ENCODE peak calls at places on chromosomes 6 and 20, in nine cellular contexts. V, L, A, Z, P, R, B, S and D are unnamed samples.

GRCh38 chr20:33578510-33578909 is 83.6 kb upstream of the C20orf144 start:
- DNase-seq in A (no peak), L (no peak), P (no peak), Z (no peak), R (no peak), S (peak), B (no peak), V (no peak), D (no peak)

GRCh38 chr6:21137708-21138358 is 455.7 kb upstream of the SOX4 start:
- DNase-seq in V (no peak), B (no peak), S (peak), L (no peak), Z (no peak), R (no peak), P (no peak), A (no peak), D (no peak)

GRCh38 chr6:40523505-40524172 is 63.5 kb downstream of the LRFN2 start:
- DNase-seq in A (no peak), Z (no peak), L (no peak), P (no peak), R (no peak), V (no peak), B (no peak), S (no peak), D (no peak)

GRCh38 chr6:135703621-135704020 is 147.9 kb upstream of the PDE7B start:
- DNase-seq in R (no peak), Z (no peak), S (peak), A (no peak), P (no peak), B (no peak), L (no peak), V (no peak), D (peak)

GRCh38 chr6:44653761-44654218 is 266.3 kb downstream of the CDC5L start:
- DNase-seq in P (no peak), L (no peak), B (no peak), R (no peak), S (no peak), V (no peak), A (no peak), Z (no peak), D (no peak)

GRCh38 chr6:128929869-128930268 is 46.9 kb downstream of the LAMA2 start:
- DNase-seq in L (no peak), Z (no peak), B (no peak), P (no peak), V (no peak), S (no peak), A (no peak), R (no peak), D (no peak)

GRCh38 chr20:11453430-11453829 is 464.3 kb upstream of the BTBD3 start:
- DNase-seq in V (no peak), P (no peak), L (no peak), R (no peak), B (no peak), Z (no peak), S (peak), A (no peak), D (no peak)

GRCh38 chr20:5714261-5715041 is 35.8 kb upstream of the SHLD1 start:
- DNase-seq in B (no peak), S (peak), R (peak), A (no peak), P (peak), L (peak), Z (peak), V (peak), D (peak)

GRCh38 chr6:26222587-26222986 is 135.4 kb downstream of the HFE start:
- DNase-seq in L (peak), Z (no peak), P (no peak), V (no peak), R (no peak), A (no peak), S (no peak), B (no peak), D (peak)

GRCh38 chr6:48916523-48917050 is 546.5 kb downstream of the MMUT start:
- DNase-seq in R (no peak), B (no peak), P (no peak), L (no peak), S (no peak), Z (peak), A (no peak), V (no peak), D (no peak)

GRCh38 chr6:136438445-136438844 is 111.8 kb downstream of the MAP7 start:
- DNase-seq in A (no peak), R (no peak), S (no peak), P (no peak), B (no peak), Z (no peak), L (no peak), V (no peak), D (no peak)

GRCh38 chr20:53691060-53691810 is 97.6 kb upstream of the ZNF217 start:
- DNase-seq in V (no peak), L (no peak), B (no peak), S (no peak), P (no peak), R (no peak), A (no peak), Z (no peak), D (no peak)

GRCh38 chr6:14406616-14407343 is 289.2 kb downstream of the CD83 start:
- DNase-seq in R (no peak), Z (no peak), S (no peak), P (no peak), V (peak), A (no peak), L (no peak), B (no peak), D (no peak)

GRCh38 chr6:35411066-35411465 is 41.1 kb upstream of the FANCE start:
- DNase-seq in Z (no peak), A (no peak), S (no peak), B (no peak), L (peak), R (no peak), P (no peak), V (no peak), D (peak)

GRCh38 chr6:100549406-100550167 is 84.9 kb upstream of the SIM1 start:
- DNase-seq in A (no peak), P (no peak), S (peak), B (no peak), V (no peak), Z (no peak), R (no peak), L (no peak), D (no peak)

GRCh38 chr20:17849111-17849900 is 119.3 kb downstream of the SNX5 start:
- DNase-seq in S (no peak), P (no peak), V (no peak), B (no peak), L (no peak), A (no peak), Z (no peak), R (no peak), D (no peak)

GRCh38 chr6:57207141-57207540 is 15.0 kb downstream of the RAB23 start:
- DNase-seq in P (no peak), L (no peak), B (no peak), Z (no peak), S (peak), R (no peak), A (peak), V (no peak), D (no peak)

GRCh38 chr20:325889-326644 is 715 bp downstream of the SOX12 start:
- DNase-seq in Z (peak), A (no peak), R (peak), S (peak), P (peak), B (peak), L (peak), V (peak), D (peak)

GRCh38 chr6:56536536-56536935 is 106.2 kb downstream of the DST start:
- DNase-seq in L (no peak), Z (no peak), A (no peak), V (no peak), B (no peak), P (no peak), S (no peak), R (no peak), D (no peak)

GRCh38 chr6:34182751-34183531 is 37.1 kb upstream of the GRM4 start:
- DNase-seq in S (no peak), B (no peak), Z (no peak), V (no peak), L (peak), R (no peak), P (peak), A (no peak), D (peak)

GRCh38 chr6:26233608-26234420 is 131.2 kb upstream of the BTN3A2 start:
- DNase-seq in L (peak), R (no peak), A (no peak), B (no peak), P (peak), S (peak), Z (no peak), V (peak), D (peak)

GRCh38 chr6:168419569-168419968 is 21.4 kb upstream of the SMOC2 start:
- DNase-seq in L (no peak), A (no peak), S (no peak), R (no peak), Z (no peak), P (no peak), B (no peak), V (no peak), D (no peak)

GRCh38 chr6:161319231-161319630 is 45.4 kb upstream of the AGPAT4 start:
- DNase-seq in L (no peak), A (no peak), B (no peak), Z (no peak), P (no peak), S (no peak), R (no peak), V (no peak), D (no peak)

GRCh38 chr20:11676618-11677289 is 240.9 kb upstream of the BTBD3 start:
- DNase-seq in R (peak), P (peak), V (peak), L (peak), A (no peak), B (peak), S (peak), Z (peak), D (peak)

GRCh38 chr6:18317850-18318249 is 53.5 kb upstream of the DEK start:
- DNase-seq in V (no peak), R (no peak), P (no peak), L (no peak), B (no peak), Z (no peak), S (no peak), A (no peak), D (no peak)

GRCh38 chr6:159421586-159421985 is 252.4 kb downstream of the FNDC1 start:
- DNase-seq in R (no peak), B (no peak), Z (no peak), S (no peak), L (no peak), A (no peak), V (no peak), P (no peak), D (no peak)

GRCh38 chr6:131787079-131787478 is 20.7 kb upstream of the ENPP1 start:
- DNase-seq in R (no peak), S (no peak), A (no peak), B (no peak), L (no peak), Z (peak), P (no peak), V (no peak), D (no peak)

GRCh38 chr6:105409734-105410133 is 6.9 kb upstream of the PREP start:
- DNase-seq in V (no peak), R (no peak), P (no peak), B (no peak), L (no peak), S (no peak), Z (no peak), A (no peak), D (no peak)

GRCh38 chr20:24735263-24735662 is 213.8 kb upstream of the CST7 start:
- DNase-seq in S (peak), Z (no peak), A (no peak), V (no peak), R (no peak), P (no peak), L (no peak), B (no peak), D (no peak)

GRCh38 chr6:6712258-6712978 is 123.9 kb downstream of the LY86 start:
- DNase-seq in Z (peak), R (no peak), A (peak), L (no peak), P (peak), V (no peak), B (peak), S (peak), D (no peak)

GRCh38 chr6:13766201-13766634 is 48.1 kb downstream of the MCUR1 start:
- DNase-seq in V (no peak), L (no peak), R (no peak), S (peak), A (no peak), P (peak), B (no peak), Z (no peak), D (no peak)

GRCh38 chr6:56890066-56890465 is 64.8 kb upstream of the BEND6 start:
- DNase-seq in B (no peak), P (no peak), S (no peak), Z (no peak), R (no peak), V (no peak), L (no peak), A (no peak), D (no peak)

GRCh38 chr6:105794870-105795269 is 291.3 kb upstream of the PRDM1 start:
- DNase-seq in P (no peak), Z (no peak), B (no peak), A (no peak), V (no peak), L (peak), R (no peak), S (no peak), D (no peak)

GRCh38 chr6:155946860-155947259 is 491.2 kb upstream of the NOX3 start:
- DNase-seq in L (no peak), Z (no peak), B (no peak), R (no peak), S (no peak), V (no peak), P (no peak), A (no peak), D (no peak)

GRCh38 chr20:59441860-59442810 is 141.7 kb downstream of the EDN3 start:
- DNase-seq in Z (no peak), L (no peak), R (no peak), B (no peak), V (no peak), P (no peak), A (no peak), S (no peak), D (peak)

GRCh38 chr6:111461860-111462259 is 21.2 kb downstream of the REV3L start:
- DNase-seq in P (no peak), Z (no peak), R (no peak), A (no peak), V (no peak), B (no peak), S (no peak), L (no peak), D (no peak)

GRCh38 chr6:111722220-111722731 is 116.6 kb upstream of the TRAF3IP2 start:
- DNase-seq in S (peak), A (peak), P (no peak), R (no peak), B (no peak), L (no peak), Z (no peak), V (no peak), D (no peak)

GRCh38 chr6:38955876-38956275 is 92.7 kb upstream of the GLP1R start:
- DNase-seq in B (no peak), P (no peak), S (no peak), Z (no peak), A (no peak), R (no peak), L (no peak), V (no peak), D (no peak)

GRCh38 chr6:121555201-121555600 is 119.8 kb downstream of the GJA1 start:
- DNase-seq in R (no peak), P (no peak), V (no peak), A (no peak), Z (no peak), B (no peak), L (no peak), S (no peak), D (no peak)

DNA sequence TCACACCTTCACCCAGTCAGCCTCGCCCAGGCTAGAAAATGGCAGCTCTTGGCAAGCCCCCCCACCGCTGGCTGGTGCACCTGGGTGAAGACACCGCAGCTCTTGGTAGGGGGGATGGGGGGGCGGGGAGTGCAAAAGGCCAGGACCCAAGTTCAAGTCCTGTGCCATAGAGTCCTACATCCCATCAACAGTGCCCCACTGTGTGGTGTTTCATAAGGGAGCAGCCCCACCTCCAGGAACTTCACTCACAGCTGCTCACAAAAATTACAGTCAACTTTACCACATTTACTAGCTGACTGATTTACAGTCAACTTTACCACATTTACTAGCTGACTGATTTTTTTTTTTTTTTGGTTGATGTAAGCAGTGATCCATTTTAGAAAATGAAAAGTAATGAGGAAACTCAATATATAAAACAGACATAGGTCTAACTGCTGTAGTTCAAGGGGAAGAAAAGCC is 209.0 kb upstream of the SNX9 start:
- DNase-seq in A (no peak), V (no peak), P (no peak), Z (peak), B (no peak), L (peak), S (peak), R (no peak), D (no peak)
- TF ChIP-seq CTCF in A (peak), V (no peak), P (peak), Z (peak), B (no peak), L (peak), S (no peak), R (no peak), D (no peak)

GRCh38 chr6:130296854-130297253 is 69.0 kb upstream of the TMEM200A start:
- DNase-seq in P (no peak), Z (peak), R (no peak), B (no peak), L (peak), S (no peak), A (no peak), V (no peak), D (no peak)
- TF ChIP-seq CTCF in P (peak), Z (no peak), R (no peak), B (no peak), L (peak), S (no peak), A (peak), V (peak), D (no peak)

GRCh38 chr6:28927856-28928255 is 4.1 kb upstream of the TRIM27 start:
- DNase-seq in P (no peak), S (no peak), Z (no peak), A (no peak), R (no peak), L (no peak), B (no peak), V (no peak), D (no peak)

GRCh38 chr6:28920281-28920680 is 3.5 kb downstream of the TRIM27 start:
- DNase-seq in L (no peak), Z (no peak), R (no peak), A (no peak), P (no peak), B (no peak), S (no peak), V (no peak), D (no peak)

GRCh38 chr6:28922004-28922840 is 1.6 kb downstream of the TRIM27 start:
- DNase-seq in L (no peak), V (no peak), Z (peak), P (peak), R (no peak), S (peak), A (no peak), B (no peak), D (peak)

GRCh38 chr6:28922841-28923317 is 906 bp downstream of the TRIM27 start:
- DNase-seq in A (no peak), B (no peak), P (no peak), R (peak), Z (no peak), S (peak), V (peak), L (peak), D (peak)

GRCh38 chr6:28923318-28924102 is at the start of gene TRIM27:
- DNase-seq in Z (peak), P (peak), S (peak), B (peak), A (no peak), L (peak), R (peak), V (peak), D (peak)
- TF ChIP-seq CTCF in Z (peak), P (no peak), S (no peak), B (peak), A (no peak), L (peak), R (no peak), V (peak), D (no peak)

GRCh38 chr6:36852481-36853147 is 13.4 kb upstream of the CPNE5 start:
- DNase-seq in A (peak), L (no peak), B (peak), P (no peak), S (peak), R (no peak), Z (peak), V (no peak), D (no peak)
- TF ChIP-seq CTCF in A (peak), L (no peak), B (peak), P (no peak), S (no peak), R (no peak), Z (peak), V (no peak), D (no peak)

GRCh38 chr6:139927742-139928305 is 553.4 kb upstream of the CITED2 start:
- DNase-seq in V (no peak), B (no peak), S (no peak), Z (no peak), R (no peak), P (no peak), A (no peak), L (no peak), D (no peak)

GRCh38 chr6:139925894-139926641 is 551.6 kb upstream of the CITED2 start:
- DNase-seq in R (no peak), P (no peak), Z (peak), V (no peak), A (no peak), B (no peak), S (peak), L (no peak), D (no peak)

GRCh38 chr6:139926711-139927110 is 552.3 kb upstream of the CITED2 start:
- DNase-seq in Z (no peak), P (no peak), L (no peak), R (no peak), V (no peak), A (no peak), B (no peak), S (no peak), D (no peak)

GRCh38 chr6:139923964-139924475 is 549.6 kb upstream of the CITED2 start:
- DNase-seq in A (no peak), V (no peak), B (no peak), Z (no peak), L (no peak), S (no peak), P (no peak), R (no peak), D (no peak)

GRCh38 chr6:139927236-139927635 is 552.8 kb upstream of the CITED2 start:
- DNase-seq in V (no peak), L (no peak), B (no peak), S (peak), Z (no peak), A (no peak), R (no peak), P (no peak), D (no peak)
- TF ChIP-seq CTCF in V (peak), L (peak), B (no peak), S (peak), Z (peak), A (peak), R (no peak), P (peak), D (no peak)

DNA sequence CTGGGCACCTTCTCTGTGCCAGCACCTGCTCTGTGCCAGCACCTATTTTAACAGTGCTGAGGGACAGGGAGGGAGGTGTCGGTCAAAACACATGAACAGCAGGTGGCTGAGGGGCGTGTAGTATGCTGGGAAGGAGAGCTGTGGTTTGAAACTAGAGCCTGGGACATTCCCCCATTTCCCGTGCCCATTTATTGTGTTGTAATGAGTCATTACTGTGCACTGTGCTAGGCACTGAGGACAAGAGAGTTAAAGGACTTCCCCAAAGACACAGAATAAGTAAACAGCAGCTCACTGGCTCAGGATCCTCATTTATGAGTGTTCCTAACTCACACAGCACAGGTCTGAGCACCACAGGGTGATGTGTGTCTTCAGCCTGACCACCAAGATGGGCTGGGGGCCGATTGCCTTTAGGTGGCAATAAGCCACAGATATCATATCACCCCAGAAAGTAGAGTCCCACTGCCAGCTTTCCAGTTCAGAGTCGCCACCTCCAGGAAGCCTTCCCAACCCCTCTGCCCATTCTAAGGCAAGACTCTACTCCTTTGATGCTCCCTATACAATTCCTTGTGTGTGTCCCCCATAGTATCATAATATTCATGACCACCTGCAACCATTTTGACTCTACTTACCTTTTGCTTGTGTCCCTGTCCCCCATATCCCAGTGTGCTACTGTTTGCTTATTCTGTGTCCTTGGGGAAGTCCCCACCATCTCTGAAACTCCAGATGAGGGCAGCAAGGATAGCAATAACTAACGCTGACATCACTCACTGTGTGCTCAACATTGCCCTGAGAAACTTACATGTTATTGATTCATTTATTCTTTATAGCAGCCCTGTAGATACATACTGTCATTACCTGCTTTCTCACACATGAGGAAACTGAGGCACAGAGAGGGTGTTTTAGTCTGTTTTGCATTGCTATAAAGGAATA is 87.3 kb downstream of the TOX2 start:
- DNase-seq in R (no peak), Z (no peak), S (no peak), P (no peak), V (no peak), B (no peak), A (no peak), L (no peak), D (peak)
- TF ChIP-seq CTCF in R (no peak), Z (no peak), S (no peak), P (no peak), V (no peak), B (no peak), A (no peak), L (no peak), D (no peak)

GRCh38 chr6:146785001-146785585 is 186.3 kb downstream of the ADGB start:
- DNase-seq in R (peak), B (no peak), A (no peak), L (peak), S (peak), Z (peak), V (peak), P (peak), D (peak)
- TF ChIP-seq CTCF in R (peak), B (peak), A (peak), L (peak), S (peak), Z (peak), V (peak), P (peak), D (peak)